ENCODE peak calls at places on chromosome X, in ten cellular contexts. One of them, this sample, is unnamed.

GRCh38 chrX:25017667-25018247 is 2.0 kb upstream of the ARX start:
- DNase-seq in NCI-H748 treated with DMSO at 0.1 percent for 48 hours: no peak
- DNase-seq in Caki2: no peak
- DNase-seq in T-helper 2 cell: no peak
- DNase-seq in HCT116: no peak
- DNase-seq in stimulated activated CD4-positive, alpha-beta T cell treated with anti-CD3 and anti-CD28 coated beads, Interleukin-15, amount 100 ng/mL, for 1 hour: no peak
- DNase-seq in GM20000: no peak
- DNase-seq in hippocampal formation: no peak
- DNase-seq in heart left ventricle: no peak
- DNase-seq in stomach: no peak
- DNase-seq in this sample: no peak

GRCh38 chrX:104430720-104431119 is 135.3 kb upstream of the IL1RAPL2 start:
- DNase-seq in NCI-H748 treated with DMSO at 0.1 percent for 48 hours: no peak
- DNase-seq in HCT116: no peak
- DNase-seq in GM20000: no peak
- DNase-seq in T-helper 2 cell: no peak
- DNase-seq in heart left ventricle: no peak
- DNase-seq in stomach: no peak
- DNase-seq in stimulated activated CD4-positive, alpha-beta T cell treated with anti-CD3 and anti-CD28 coated beads, Interleukin-15, amount 100 ng/mL, for 1 hour: no peak
- DNase-seq in hippocampal formation: no peak
- DNase-seq in Caki2: peak
- DNase-seq in this sample: no peak

GRCh38 chrX:53594354-53594753 is 92.2 kb downstream of the HUWE1 start:
- DNase-seq in Caki2: no peak
- DNase-seq in stimulated activated CD4-positive, alpha-beta T cell treated with anti-CD3 and anti-CD28 coated beads, Interleukin-15, amount 100 ng/mL, for 1 hour: no peak
- DNase-seq in stomach: no peak
- DNase-seq in GM20000: no peak
- DNase-seq in heart left ventricle: no peak
- DNase-seq in hippocampal formation: no peak
- DNase-seq in NCI-H748 treated with DMSO at 0.1 percent for 48 hours: no peak
- DNase-seq in T-helper 2 cell: no peak
- DNase-seq in HCT116: no peak
- DNase-seq in this sample: peak

GRCh38 chrX:115584715-115585114 is 23.7 kb downstream of the PLS3 start:
- DNase-seq in Caki2: no peak
- DNase-seq in GM20000: no peak
- DNase-seq in stimulated activated CD4-positive, alpha-beta T cell treated with anti-CD3 and anti-CD28 coated beads, Interleukin-15, amount 100 ng/mL, for 1 hour: no peak
- DNase-seq in NCI-H748 treated with DMSO at 0.1 percent for 48 hours: no peak
- DNase-seq in T-helper 2 cell: no peak
- DNase-seq in heart left ventricle: no peak
- DNase-seq in hippocampal formation: no peak
- DNase-seq in HCT116: no peak
- DNase-seq in stomach: no peak
- DNase-seq in this sample: peak

GRCh38 chrX:153640736-153641574 is 6.0 kb upstream of the DUSP9 start:
- DNase-seq in stomach: peak
- DNase-seq in stimulated activated CD4-positive, alpha-beta T cell treated with anti-CD3 and anti-CD28 coated beads, Interleukin-15, amount 100 ng/mL, for 1 hour: no peak
- DNase-seq in NCI-H748 treated with DMSO at 0.1 percent for 48 hours: no peak
- DNase-seq in hippocampal formation: no peak
- DNase-seq in GM20000: no peak
- DNase-seq in T-helper 2 cell: no peak
- DNase-seq in Caki2: no peak
- DNase-seq in heart left ventricle: no peak
- DNase-seq in HCT116: no peak
- DNase-seq in this sample: no peak

GRCh38 chrX:40155617-40156471 is 58.1 kb upstream of the BCOR start:
- DNase-seq in HCT116: no peak
- DNase-seq in hippocampal formation: no peak
- DNase-seq in stomach: no peak
- DNase-seq in T-helper 2 cell: no peak
- DNase-seq in stimulated activated CD4-positive, alpha-beta T cell treated with anti-CD3 and anti-CD28 coated beads, Interleukin-15, amount 100 ng/mL, for 1 hour: no peak
- DNase-seq in NCI-H748 treated with DMSO at 0.1 percent for 48 hours: peak
- DNase-seq in Caki2: no peak
- DNase-seq in heart left ventricle: no peak
- DNase-seq in GM20000: peak
- DNase-seq in this sample: no peak

GRCh38 chrX:17174671-17175070 is 200.3 kb upstream of the NHS start:
- DNase-seq in stomach: no peak
- DNase-seq in stimulated activated CD4-positive, alpha-beta T cell treated with anti-CD3 and anti-CD28 coated beads, Interleukin-15, amount 100 ng/mL, for 1 hour: no peak
- DNase-seq in Caki2: no peak
- DNase-seq in heart left ventricle: peak
- DNase-seq in HCT116: no peak
- DNase-seq in T-helper 2 cell: no peak
- DNase-seq in NCI-H748 treated with DMSO at 0.1 percent for 48 hours: no peak
- DNase-seq in hippocampal formation: peak
- DNase-seq in GM20000: no peak
- DNase-seq in this sample: no peak

GRCh38 chrX:103773445-103773844 is 3.2 kb upstream of the PLP1 start:
- DNase-seq in stomach: no peak
- DNase-seq in NCI-H748 treated with DMSO at 0.1 percent for 48 hours: no peak
- DNase-seq in stimulated activated CD4-positive, alpha-beta T cell treated with anti-CD3 and anti-CD28 coated beads, Interleukin-15, amount 100 ng/mL, for 1 hour: no peak
- DNase-seq in T-helper 2 cell: no peak
- DNase-seq in GM20000: no peak
- DNase-seq in Caki2: no peak
- DNase-seq in HCT116: no peak
- DNase-seq in hippocampal formation: no peak
- DNase-seq in heart left ventricle: no peak
- DNase-seq in this sample: no peak

GRCh38 chrX:101391831-101392230 is 1.0 kb downstream of the RPL36A start:
- DNase-seq in GM20000: no peak
- DNase-seq in stomach: no peak
- DNase-seq in hippocampal formation: no peak
- DNase-seq in heart left ventricle: no peak
- DNase-seq in NCI-H748 treated with DMSO at 0.1 percent for 48 hours: no peak
- DNase-seq in stimulated activated CD4-positive, alpha-beta T cell treated with anti-CD3 and anti-CD28 coated beads, Interleukin-15, amount 100 ng/mL, for 1 hour: no peak
- DNase-seq in T-helper 2 cell: no peak
- DNase-seq in HCT116: no peak
- DNase-seq in Caki2: no peak
- DNase-seq in this sample: no peak

GRCh38 chrX:68183612-68184214 is 249.6 kb downstream of the OPHN1 start:
- DNase-seq in GM20000: no peak
- DNase-seq in Caki2: peak
- DNase-seq in T-helper 2 cell: no peak
- DNase-seq in heart left ventricle: no peak
- DNase-seq in NCI-H748 treated with DMSO at 0.1 percent for 48 hours: peak
- DNase-seq in HCT116: no peak
- DNase-seq in stomach: no peak
- DNase-seq in hippocampal formation: no peak
- DNase-seq in stimulated activated CD4-positive, alpha-beta T cell treated with anti-CD3 and anti-CD28 coated beads, Interleukin-15, amount 100 ng/mL, for 1 hour: no peak
- DNase-seq in this sample: peak

GRCh38 chrX:72306851-72307645 is 1.3 kb upstream of the CITED1 start:
- DNase-seq in NCI-H748 treated with DMSO at 0.1 percent for 48 hours: no peak
- DNase-seq in hippocampal formation: peak
- DNase-seq in T-helper 2 cell: peak
- DNase-seq in stomach: peak
- DNase-seq in heart left ventricle: peak
- DNase-seq in Caki2: peak
- DNase-seq in HCT116: peak
- DNase-seq in stimulated activated CD4-positive, alpha-beta T cell treated with anti-CD3 and anti-CD28 coated beads, Interleukin-15, amount 100 ng/mL, for 1 hour: no peak
- DNase-seq in GM20000: peak
- DNase-seq in this sample: peak

GRCh38 chrX:8692886-8693285 is 39.1 kb downstream of the ANOS1 start:
- DNase-seq in heart left ventricle: no peak
- DNase-seq in stimulated activated CD4-positive, alpha-beta T cell treated with anti-CD3 and anti-CD28 coated beads, Interleukin-15, amount 100 ng/mL, for 1 hour: no peak
- DNase-seq in NCI-H748 treated with DMSO at 0.1 percent for 48 hours: no peak
- DNase-seq in hippocampal formation: no peak
- DNase-seq in Caki2: no peak
- DNase-seq in GM20000: no peak
- DNase-seq in T-helper 2 cell: no peak
- DNase-seq in stomach: no peak
- DNase-seq in HCT116: no peak
- DNase-seq in this sample: no peak

GRCh38 chrX:40179333-40179732 is 81.6 kb upstream of the BCOR start:
- DNase-seq in HCT116: no peak
- DNase-seq in Caki2: no peak
- DNase-seq in heart left ventricle: no peak
- DNase-seq in NCI-H748 treated with DMSO at 0.1 percent for 48 hours: no peak
- DNase-seq in GM20000: no peak
- DNase-seq in stomach: no peak
- DNase-seq in stimulated activated CD4-positive, alpha-beta T cell treated with anti-CD3 and anti-CD28 coated beads, Interleukin-15, amount 100 ng/mL, for 1 hour: no peak
- DNase-seq in T-helper 2 cell: no peak
- DNase-seq in hippocampal formation: no peak
- DNase-seq in this sample: no peak

GRCh38 chrX:1419545-1420355 is 27.8 kb upstream of the SLC25A6 start:
- DNase-seq in Caki2: no peak
- DNase-seq in GM20000: no peak
- DNase-seq in stimulated activated CD4-positive, alpha-beta T cell treated with anti-CD3 and anti-CD28 coated beads, Interleukin-15, amount 100 ng/mL, for 1 hour: no peak
- DNase-seq in T-helper 2 cell: no peak
- DNase-seq in stomach: no peak
- DNase-seq in hippocampal formation: no peak
- DNase-seq in NCI-H748 treated with DMSO at 0.1 percent for 48 hours: no peak
- DNase-seq in heart left ventricle: no peak
- DNase-seq in HCT116: no peak
- DNase-seq in this sample: no peak

GRCh38 chrX:72001471-72001870 is 90.8 kb downstream of the NHSL2 start:
- DNase-seq in stomach: no peak
- DNase-seq in HCT116: no peak
- DNase-seq in NCI-H748 treated with DMSO at 0.1 percent for 48 hours: no peak
- DNase-seq in GM20000: no peak
- DNase-seq in hippocampal formation: no peak
- DNase-seq in stimulated activated CD4-positive, alpha-beta T cell treated with anti-CD3 and anti-CD28 coated beads, Interleukin-15, amount 100 ng/mL, for 1 hour: no peak
- DNase-seq in heart left ventricle: no peak
- DNase-seq in Caki2: no peak
- DNase-seq in T-helper 2 cell: no peak
- DNase-seq in this sample: no peak

GRCh38 chrX:118536687-118537461 is 41.3 kb downstream of the DOCK11 start:
- DNase-seq in stimulated activated CD4-positive, alpha-beta T cell treated with anti-CD3 and anti-CD28 coated beads, Interleukin-15, amount 100 ng/mL, for 1 hour: peak
- DNase-seq in heart left ventricle: no peak
- DNase-seq in Caki2: peak
- DNase-seq in stomach: no peak
- DNase-seq in GM20000: peak
- DNase-seq in hippocampal formation: no peak
- DNase-seq in T-helper 2 cell: peak
- DNase-seq in HCT116: no peak
- DNase-seq in NCI-H748 treated with DMSO at 0.1 percent for 48 hours: no peak
- DNase-seq in this sample: peak

GRCh38 chrX:123698979-123699378 is 33.9 kb downstream of the THOC2 start:
- DNase-seq in T-helper 2 cell: no peak
- DNase-seq in Caki2: no peak
- DNase-seq in NCI-H748 treated with DMSO at 0.1 percent for 48 hours: no peak
- DNase-seq in hippocampal formation: no peak
- DNase-seq in stomach: no peak
- DNase-seq in GM20000: no peak
- DNase-seq in heart left ventricle: no peak
- DNase-seq in stimulated activated CD4-positive, alpha-beta T cell treated with anti-CD3 and anti-CD28 coated beads, Interleukin-15, amount 100 ng/mL, for 1 hour: no peak
- DNase-seq in HCT116: no peak
- DNase-seq in this sample: no peak

GRCh38 chrX:96837808-96838207 is 45.9 kb upstream of the RPA4 start:
- DNase-seq in stimulated activated CD4-positive, alpha-beta T cell treated with anti-CD3 and anti-CD28 coated beads, Interleukin-15, amount 100 ng/mL, for 1 hour: no peak
- DNase-seq in Caki2: no peak
- DNase-seq in T-helper 2 cell: no peak
- DNase-seq in HCT116: no peak
- DNase-seq in NCI-H748 treated with DMSO at 0.1 percent for 48 hours: no peak
- DNase-seq in GM20000: no peak
- DNase-seq in stomach: no peak
- DNase-seq in hippocampal formation: no peak
- DNase-seq in heart left ventricle: no peak
- DNase-seq in this sample: no peak

GRCh38 chrX:14802943-14803710 is 69.7 kb downstream of the FANCB start:
- DNase-seq in T-helper 2 cell: no peak
- DNase-seq in Caki2: no peak
- DNase-seq in HCT116: no peak
- DNase-seq in GM20000: no peak
- DNase-seq in stimulated activated CD4-positive, alpha-beta T cell treated with anti-CD3 and anti-CD28 coated beads, Interleukin-15, amount 100 ng/mL, for 1 hour: no peak
- DNase-seq in stomach: no peak
- DNase-seq in heart left ventricle: no peak
- DNase-seq in NCI-H748 treated with DMSO at 0.1 percent for 48 hours: no peak
- DNase-seq in hippocampal formation: no peak
- DNase-seq in this sample: no peak

GRCh38 chrX:11287505-11287904 is 5.7 kb upstream of the AMELX start:
- DNase-seq in NCI-H748 treated with DMSO at 0.1 percent for 48 hours: no peak
- DNase-seq in Caki2: no peak
- DNase-seq in HCT116: no peak
- DNase-seq in hippocampal formation: no peak
- DNase-seq in GM20000: no peak
- DNase-seq in stomach: no peak
- DNase-seq in heart left ventricle: no peak
- DNase-seq in T-helper 2 cell: no peak
- DNase-seq in stimulated activated CD4-positive, alpha-beta T cell treated with anti-CD3 and anti-CD28 coated beads, Interleukin-15, amount 100 ng/mL, for 1 hour: no peak
- DNase-seq in this sample: no peak

GRCh38 chrX:34578237-34578636 is 78.8 kb downstream of the TMEM47 start:
- DNase-seq in GM20000: no peak
- DNase-seq in Caki2: peak
- DNase-seq in T-helper 2 cell: no peak
- DNase-seq in hippocampal formation: peak
- DNase-seq in NCI-H748 treated with DMSO at 0.1 percent for 48 hours: no peak
- DNase-seq in stomach: no peak
- DNase-seq in HCT116: no peak
- DNase-seq in stimulated activated CD4-positive, alpha-beta T cell treated with anti-CD3 and anti-CD28 coated beads, Interleukin-15, amount 100 ng/mL, for 1 hour: no peak
- DNase-seq in heart left ventricle: no peak
- DNase-seq in this sample: no peak

This sample was measured in GM12865.